ENCODE peak calls at places on chromosomes 6 and 20, in ten cellular contexts. K is NCI-H187; Q is Calu3; M is activated T-cell treated with anti-CD3 and anti-CD28 coated beads, Interleukin-2, amount 50 U/mL, for 48 hours; L is AG09319; T is myocyte; G is fibroblast of mammary gland; W is NCI-H1417; V is DMS153; U is NB4. H is an unnamed sample.

GRCh38 chr6:128363424-128363823 is 157.0 kb downstream of the PTPRK start:
- DNase-seq in Q (no peak), G (no peak), U (no peak), V (no peak), K (no peak), W (no peak), M (no peak), L (no peak), T (no peak), H (no peak)

GRCh38 chr6:138520463-138520862 is 21.2 kb upstream of the NHSL1 start:
- DNase-seq in M (no peak), V (no peak), W (no peak), G (peak; percentile 38), U (peak; percentile 28), Q (no peak), T (peak; percentile 30), K (no peak), L (no peak), H (no peak)

GRCh38 chr6:16414205-16414604 is 175.8 kb downstream of the GMPR start:
- DNase-seq in U (no peak), T (no peak), G (no peak), M (no peak), V (no peak), W (no peak), Q (no peak), L (no peak), K (no peak), H (no peak)

GRCh38 chr6:66689608-66690007 is 982.6 kb upstream of the EYS start:
- DNase-seq in M (no peak), U (no peak), W (no peak), T (no peak), G (no peak), V (no peak), K (no peak), L (no peak), Q (no peak), H (no peak)

GRCh38 chr6:336159-337114 is 44.1 kb downstream of the DUSP22 start:
- DNase-seq in G (no peak), K (no peak), Q (no peak), V (no peak), U (peak; percentile 83), T (no peak), W (no peak), M (no peak), L (no peak), H (peak; percentile 39)

GRCh38 chr6:127725821-127726220 is 148.8 kb downstream of the C6orf58 start:
- DNase-seq in W (no peak), V (no peak), Q (no peak), K (no peak), L (no peak), M (no peak), U (no peak), T (no peak), G (no peak), H (no peak)

GRCh38 chr6:168132531-168133184 is 53.6 kb upstream of the FRMD1 start:
- DNase-seq in Q (peak; percentile 67), K (no peak), T (peak; percentile 72), L (peak; percentile 22), U (peak; percentile 12), M (peak; percentile 18), V (no peak), W (no peak), G (peak; percentile 67), H (peak; percentile 90)

GRCh38 chr6:130262008-130262407 is 39.3 kb upstream of the SAMD3 start:
- DNase-seq in Q (no peak), L (no peak), K (no peak), G (no peak), U (no peak), M (no peak), W (no peak), T (no peak), V (no peak), H (no peak)

GRCh38 chr6:160992323-160993314 is 1.1 kb downstream of the MAP3K4 start:
- DNase-seq in L (no peak), K (peak; percentile 77), G (peak; percentile 82), W (peak; percentile 89), M (peak; percentile 24), V (peak; percentile 52), T (peak; percentile 76), U (peak; percentile 87), Q (peak; percentile 57), H (peak; percentile 75)

GRCh38 chr20:5504061-5504739 is 187.4 kb upstream of the PROKR2 start:
- DNase-seq in K (no peak), L (peak; percentile 7), M (peak; percentile 33), T (peak; percentile 71), Q (peak; percentile 6), W (no peak), U (peak; percentile 47), G (peak; percentile 70), V (no peak), H (peak; percentile 48)

GRCh38 chr20:34437330-34437986 is 74.4 kb downstream of the ITCH start:
- DNase-seq in K (no peak), L (no peak), M (no peak), W (no peak), V (no peak), Q (no peak), G (peak; percentile 6), T (peak; percentile 38), U (no peak), H (no peak)

GRCh38 chr6:163570579-163571231 is 156.2 kb downstream of the QKI start:
- DNase-seq in G (no peak), U (no peak), M (no peak), T (no peak), W (no peak), Q (no peak), K (no peak), L (no peak), V (no peak), H (peak; percentile 72)

GRCh38 chr6:101402618-101403002 is 9.1 kb downstream of the GRIK2 start:
- DNase-seq in T (peak; percentile 27), K (no peak), Q (no peak), M (no peak), U (no peak), L (no peak), W (peak; percentile 65), G (no peak), V (peak; percentile 40), H (no peak)

H was measured in globus pallidus.